ENCODE peak calls at places on chromosomes 7 and 10, in five cellular contexts. Q is H7, W is IMR-90, H is PC-3, V is heart left ventricle. M is an unnamed sample.

GRCh38 chr10:21677551-21677950 is 143.5 kb downstream of the MLLT10 start:
- DNase-seq in W (no peak), H (no peak), Q (no peak), V (no peak), M (no peak)

GRCh38 chr7:148286150-148286549 is 304.4 kb upstream of the C7orf33 start:
- DNase-seq in H (peak; percentile 54), Q (peak; percentile 69), V (no peak), W (no peak), M (no peak)

GRCh38 chr10:87095241-87095945 is 387 bp downstream of the SHLD2 start:
- DNase-seq in V (peak; percentile 93), H (peak; percentile 59), W (peak; percentile 80), Q (peak; percentile 84), M (peak; percentile 89)

GRCh38 chr10:83724471-83725241 is 414.7 kb upstream of the GHITM start:
- DNase-seq in H (no peak), Q (no peak), W (no peak), V (no peak), M (no peak)

GRCh38 chr7:66629659-66630058 is 978 bp downstream of the KCTD7 start:
- DNase-seq in W (no peak), V (no peak), H (no peak), Q (no peak), M (no peak)

GRCh38 chr10:44316187-44316921 is 68.5 kb downstream of the CXCL12 start:
- DNase-seq in W (no peak), H (no peak), V (no peak), Q (peak; percentile 91), M (no peak)

GRCh38 chr7:33494473-33494872 is 365.1 kb downstream of the BBS9 start:
- DNase-seq in Q (peak; percentile 7), H (peak; percentile 70), V (no peak), W (peak; percentile 11), M (no peak)

GRCh38 chr7:12436896-12437535 is 33.4 kb upstream of the VWDE start:
- DNase-seq in W (peak; percentile 68), Q (no peak), V (no peak), H (peak; percentile 68), M (no peak)

GRCh38 chr10:77867124-77867715 is 59.3 kb downstream of the DLG5 start:
- DNase-seq in H (no peak), W (no peak), V (no peak), Q (no peak), M (no peak)

GRCh38 chr7:4235596-4235995 is 446.5 kb upstream of the FOXK1 start:
- DNase-seq in H (no peak), W (no peak), Q (no peak), V (no peak), M (peak; percentile 31)

GRCh38 chr7:32062150-32062549 is 8.1 kb downstream of the PDE1C start:
- DNase-seq in V (peak; percentile 71), H (peak; percentile 64), Q (peak; percentile 65), W (peak; percentile 30), M (no peak)

GRCh38 chr7:78198756-78199155 is 400.2 kb downstream of the PHTF2 start:
- DNase-seq in Q (no peak), W (peak; percentile 75), H (no peak), V (no peak), M (no peak)

GRCh38 chr10:73916761-73917470 is 6.0 kb downstream of the PLAU start:
- DNase-seq in V (no peak), Q (no peak), H (peak; percentile 50), W (peak; percentile 43), M (no peak)

GRCh38 chr7:150568714-150569113 is 1.5 kb downstream of the GIMAP4 start:
- DNase-seq in H (no peak), W (no peak), V (no peak), Q (no peak), M (no peak)

GRCh38 chr10:94137747-94138146 is 144.0 kb downstream of the PLCE1 start:
- DNase-seq in V (no peak), W (peak; percentile 60), H (no peak), Q (no peak), M (no peak)

GRCh38 chr10:124300224-124300623 is 118.5 kb downstream of the OAT start:
- DNase-seq in V (no peak), H (no peak), W (no peak), Q (no peak), M (peak; percentile 21)

GRCh38 chr10:78921906-78922305 is 146.9 kb upstream of the ZMIZ1 start:
- DNase-seq in Q (no peak), V (no peak), W (no peak), H (no peak), M (no peak)

GRCh38 chr7:32896948-32897347 is 5.4 kb upstream of the KBTBD2 start:
- DNase-seq in H (no peak), V (no peak), Q (no peak), W (no peak), M (no peak)

GRCh38 chr10:129707406-129708388 is 240.7 kb downstream of the MGMT start:
- DNase-seq in H (no peak), Q (no peak), W (peak; percentile 56), V (no peak), M (peak; percentile 73)

GRCh38 chr10:47277352-47278151 is 22.4 kb upstream of the GDF10 start:
- DNase-seq in H (peak; percentile 4), W (no peak), V (no peak), Q (no peak), M (no peak)

GRCh38 chr10:94076325-94076841 is 82.7 kb downstream of the PLCE1 start:
- DNase-seq in W (peak; percentile 71), V (no peak), H (peak; percentile 33), Q (no peak), M (peak; percentile 60)

GRCh38 chr7:36708765-36709164 is 15.5 kb downstream of the AOAH start:
- DNase-seq in W (no peak), V (no peak), Q (no peak), H (no peak), M (no peak)

GRCh38 chr7:156764016-156764669 is 123.6 kb downstream of the RNF32 start:
- DNase-seq in V (peak; percentile 71), H (peak; percentile 70), W (peak; percentile 78), Q (peak; percentile 59), M (peak; percentile 80)

GRCh38 chr10:48557511-48558123 is 47.3 kb downstream of the ARHGAP22 start:
- DNase-seq in W (peak; percentile 10), H (no peak), Q (no peak), V (no peak), M (no peak)

GRCh38 chr7:37488163-37488759 is 39.6 kb upstream of the ELMO1 start:
- DNase-seq in Q (no peak), W (no peak), V (no peak), H (no peak), M (no peak)

GRCh38 chr7:30141405-30142045 is 6.7 kb downstream of the MTURN start:
- DNase-seq in Q (no peak), V (no peak), H (no peak), W (no peak), M (no peak)

GRCh38 chr10:89283988-89284475 is 17.8 kb upstream of the IFIT2 start:
- DNase-seq in Q (no peak), V (peak; percentile 59), W (peak; percentile 81), H (peak; percentile 64), M (no peak)

GRCh38 chr10:9209105-9209798 is 1154.8 kb downstream of the GATA3 start:
- DNase-seq in H (peak; percentile 66), V (peak; percentile 56), W (peak; percentile 60), Q (peak; percentile 48), M (peak; percentile 66)

GRCh38 chr10:71281646-71282322 is 37.3 kb upstream of the SLC29A3 start:
- DNase-seq in W (no peak), H (no peak), V (no peak), Q (no peak), M (no peak)

GRCh38 chr10:101225846-101226361 is 3.4 kb downstream of the LBX1 start:
- DNase-seq in H (no peak), W (no peak), Q (peak; percentile 52), V (no peak), M (no peak)
- H3K27me3 ChIP-seq in H (peaks cover 99% of the 10 kb centered on the region), W (peaks cover 98% of the 10 kb centered on the region), Q (peaks cover 100% of the 10 kb centered on the region), V (peaks cover 100% of the 10 kb centered on the region), M (peaks cover 56% of the 10 kb centered on the region)

GRCh38 chr10:132237871-132238270 is 51.1 kb downstream of the DPYSL4 start:
- DNase-seq in V (peak; percentile 39), W (no peak), H (no peak), Q (no peak), M (no peak)

GRCh38 chr10:132240156-132240555 is 53.4 kb downstream of the DPYSL4 start:
- DNase-seq in Q (no peak), H (no peak), V (no peak), W (no peak), M (no peak)

GRCh38 chr10:132237396-132237795 is 50.6 kb downstream of the DPYSL4 start:
- DNase-seq in H (no peak), W (no peak), Q (no peak), V (peak; percentile 32), M (no peak)

GRCh38 chr10:132239126-132240031 is 52.6 kb downstream of the DPYSL4 start:
- DNase-seq in W (peak; percentile 25), Q (no peak), V (peak; percentile 69), H (no peak), M (no peak)

DNA sequence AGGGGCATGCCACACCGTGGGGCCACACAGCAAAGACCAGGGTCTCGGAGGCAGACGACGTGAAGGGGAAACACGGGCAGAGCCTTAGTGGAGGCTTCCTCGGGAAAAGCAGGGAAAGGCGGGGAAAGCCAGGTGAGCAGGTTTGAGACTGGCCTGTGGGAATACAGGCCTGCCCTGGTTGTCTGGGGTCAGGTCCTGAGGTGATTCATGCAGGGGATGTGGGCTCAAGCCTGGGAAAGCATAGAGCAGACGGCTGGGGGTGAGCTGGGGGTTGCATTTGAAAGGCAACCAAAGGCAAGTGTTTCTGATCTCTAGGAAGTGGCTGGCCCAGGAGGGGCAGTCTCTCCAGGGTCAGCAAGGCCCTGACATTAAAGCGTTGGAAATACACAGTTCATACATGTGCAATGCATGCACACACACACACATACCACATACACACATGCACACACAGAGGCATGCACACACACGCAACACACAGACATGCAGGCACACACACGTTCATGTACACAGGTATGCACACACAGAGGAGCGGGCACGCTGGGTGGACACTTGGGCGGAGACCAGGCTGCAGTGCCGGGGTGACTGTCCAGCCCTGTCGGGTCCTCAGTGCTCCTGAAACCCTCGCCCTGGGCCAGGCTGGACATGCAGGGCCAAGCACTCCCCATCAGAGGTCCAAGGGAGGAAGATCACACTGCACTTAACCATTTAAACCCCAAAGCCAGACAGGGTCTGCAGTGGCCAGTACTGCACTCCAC is 51.8 kb downstream of the DPYSL4 start:
- DNase-seq in W (no peak), Q (no peak), V (peak; percentile 38), H (no peak), M (no peak)
- H3K27me3 ChIP-seq in W (peaks cover 9% of the 10 kb centered on the region), Q (no peaks in the 10 kb centered on the region), V (no peaks in the 10 kb centered on the region), H (no peaks in the 10 kb centered on the region), M (no peaks in the 10 kb centered on the region)

GRCh38 chr10:11684717-11685645 is 57.2 kb upstream of the ECHDC3 start:
- DNase-seq in W (peak; percentile 86), H (peak; percentile 86), V (peak; percentile 78), Q (peak; percentile 61), M (no peak)

GRCh38 chr10:11687357-11687771 is 54.8 kb upstream of the ECHDC3 start:
- DNase-seq in Q (no peak), V (no peak), W (no peak), H (peak; percentile 83), M (no peak)

GRCh38 chr10:11687779-11688447 is 54.3 kb upstream of the ECHDC3 start:
- DNase-seq in W (no peak), Q (no peak), V (no peak), H (peak; percentile 77), M (no peak)

GRCh38 chr10:11683529-11684320 is 58.5 kb upstream of the ECHDC3 start:
- DNase-seq in V (no peak), H (peak; percentile 1), W (no peak), Q (no peak), M (no peak)

GRCh38 chr10:11685787-11686218 is 56.4 kb upstream of the ECHDC3 start:
- DNase-seq in V (peak; percentile 82), W (peak; percentile 24), H (peak; percentile 43), Q (no peak), M (peak; percentile 59)
- H3K27me3 ChIP-seq in V (no peaks in the 10 kb centered on the region), W (peaks cover 18% of the 10 kb centered on the region), H (no peaks in the 10 kb centered on the region), Q (no peaks in the 10 kb centered on the region), M (no peaks in the 10 kb centered on the region)

GRCh38 chr7:157780721-157781120 is 443.9 kb downstream of the DNAJB6 start:
- DNase-seq in W (no peak), H (no peak), Q (no peak), V (no peak), M (no peak)
- H3K27me3 ChIP-seq in W (no peaks in the 10 kb centered on the region), H (no peaks in the 10 kb centered on the region), Q (peaks cover 2% of the 10 kb centered on the region), V (no peaks in the 10 kb centered on the region), M (no peaks in the 10 kb centered on the region)

M was measured in right lobe of liver.